ENCODE peak calls at places on chromosome 17, in four cellular contexts. One of them, this sample, is unnamed.

GRCh38 chr17:32894245-32894644 is 17.3 kb upstream of the MYO1D start:
- DNase-seq in WERI-Rb-1: no peak
- DNase-seq in tibial nerve: no peak
- DNase-seq in neural progenitor cell: no peak
- DNase-seq in this sample: no peak

GRCh38 chr17:58120195-58120822 is 27.9 kb upstream of the OR4D1 start:
- DNase-seq in WERI-Rb-1: no peak
- DNase-seq in tibial nerve: no peak
- DNase-seq in neural progenitor cell: peak; percentile 86
- DNase-seq in this sample: peak; percentile 61

GRCh38 chr17:34464812-34465211 is 101.8 kb upstream of the CCL1 start:
- DNase-seq in WERI-Rb-1: no peak
- DNase-seq in tibial nerve: no peak
- DNase-seq in neural progenitor cell: no peak
- DNase-seq in this sample: no peak

GRCh38 chr17:69468211-69468610 is 53.7 kb downstream of the MAP2K6 start:
- DNase-seq in WERI-Rb-1: peak; percentile 55
- DNase-seq in tibial nerve: no peak
- DNase-seq in neural progenitor cell: no peak
- DNase-seq in this sample: no peak

GRCh38 chr17:21194688-21195087 is 19.3 kb downstream of the TMEM11 start:
- DNase-seq in WERI-Rb-1: no peak
- DNase-seq in tibial nerve: no peak
- DNase-seq in neural progenitor cell: no peak
- DNase-seq in this sample: no peak

GRCh38 chr17:71412803-71413202 is 708.0 kb upstream of the SOX9 start:
- DNase-seq in WERI-Rb-1: no peak
- DNase-seq in tibial nerve: no peak
- DNase-seq in neural progenitor cell: no peak
- DNase-seq in this sample: no peak

GRCh38 chr17:68704897-68705296 is 103.7 kb upstream of the FAM20A start:
- DNase-seq in WERI-Rb-1: no peak
- DNase-seq in tibial nerve: no peak
- DNase-seq in neural progenitor cell: no peak
- DNase-seq in this sample: no peak

GRCh38 chr17:68539536-68540469 is 27.6 kb downstream of the PRKAR1A start:
- DNase-seq in WERI-Rb-1: no peak
- DNase-seq in tibial nerve: no peak
- DNase-seq in neural progenitor cell: peak; percentile 24
- DNase-seq in this sample: no peak

GRCh38 chr17:21303441-21304065 is 19.0 kb downstream of the MAP2K3 start:
- DNase-seq in WERI-Rb-1: no peak
- DNase-seq in tibial nerve: no peak
- DNase-seq in neural progenitor cell: no peak
- DNase-seq in this sample: peak; percentile 64

GRCh38 chr17:68777243-68777855 is 176.2 kb upstream of the FAM20A start:
- DNase-seq in WERI-Rb-1: peak; percentile 56
- DNase-seq in tibial nerve: peak; percentile 57
- DNase-seq in neural progenitor cell: peak; percentile 65
- DNase-seq in this sample: peak; percentile 49

GRCh38 chr17:40675905-40676304 is 10.9 kb upstream of the KRT222 start:
- DNase-seq in WERI-Rb-1: no peak
- DNase-seq in tibial nerve: no peak
- DNase-seq in neural progenitor cell: no peak
- DNase-seq in this sample: no peak

GRCh38 chr17:12358477-12358876 is 307.2 kb upstream of the MYOCD start:
- DNase-seq in WERI-Rb-1: no peak
- DNase-seq in tibial nerve: no peak
- DNase-seq in neural progenitor cell: no peak
- DNase-seq in this sample: no peak

GRCh38 chr17:64153565-64153964 is 23.6 kb upstream of the ERN1 start:
- DNase-seq in WERI-Rb-1: no peak
- DNase-seq in tibial nerve: no peak
- DNase-seq in neural progenitor cell: no peak
- DNase-seq in this sample: no peak

GRCh38 chr17:55764610-55765009 is 13.8 kb downstream of the PCTP start:
- DNase-seq in WERI-Rb-1: no peak
- DNase-seq in tibial nerve: no peak
- DNase-seq in neural progenitor cell: no peak
- DNase-seq in this sample: no peak

GRCh38 chr17:39605492-39606433 is 2.0 kb downstream of the NEUROD2 start:
- DNase-seq in WERI-Rb-1: no peak
- DNase-seq in tibial nerve: no peak
- DNase-seq in neural progenitor cell: peak; percentile 79
- DNase-seq in this sample: peak; percentile 84

GRCh38 chr17:64005734-64006167 is 7.6 kb downstream of the PRR29 start:
- DNase-seq in WERI-Rb-1: no peak
- DNase-seq in tibial nerve: no peak
- DNase-seq in neural progenitor cell: no peak
- DNase-seq in this sample: peak; percentile 56

GRCh38 chr17:77273397-77274136 is 132.8 kb downstream of the SEC14L1 start:
- DNase-seq in WERI-Rb-1: no peak
- DNase-seq in tibial nerve: no peak
- DNase-seq in neural progenitor cell: no peak
- DNase-seq in this sample: no peak

GRCh38 chr17:64180089-64180488 is 50.1 kb upstream of the ERN1 start:
- DNase-seq in WERI-Rb-1: no peak
- DNase-seq in tibial nerve: no peak
- DNase-seq in neural progenitor cell: no peak
- DNase-seq in this sample: no peak

GRCh38 chr17:57293077-57293476 is 36.8 kb downstream of the MSI2 start:
- DNase-seq in WERI-Rb-1: no peak
- DNase-seq in tibial nerve: no peak
- DNase-seq in neural progenitor cell: no peak
- DNase-seq in this sample: no peak

GRCh38 chr17:14771543-14771942 is 470.7 kb downstream of the HS3ST3B1 start:
- DNase-seq in WERI-Rb-1: no peak
- DNase-seq in tibial nerve: no peak
- DNase-seq in neural progenitor cell: no peak
- DNase-seq in this sample: no peak

GRCh38 chr17:83109793-83110645 is 30.6 kb downstream of the METRNL start:
- DNase-seq in WERI-Rb-1: no peak
- DNase-seq in tibial nerve: peak; percentile 93
- DNase-seq in neural progenitor cell: no peak
- DNase-seq in this sample: no peak

GRCh38 chr17:83109386-83109785 is 30.0 kb downstream of the METRNL start:
- DNase-seq in WERI-Rb-1: no peak
- DNase-seq in tibial nerve: no peak
- DNase-seq in neural progenitor cell: no peak
- DNase-seq in this sample: no peak

GRCh38 chr17:83111516-83112282 is 32.3 kb downstream of the METRNL start:
- DNase-seq in WERI-Rb-1: no peak
- DNase-seq in tibial nerve: no peak
- DNase-seq in neural progenitor cell: no peak
- DNase-seq in this sample: peak; percentile 62

GRCh38 chr17:83108709-83109108 is 29.3 kb downstream of the METRNL start:
- DNase-seq in WERI-Rb-1: no peak
- DNase-seq in tibial nerve: no peak
- DNase-seq in neural progenitor cell: no peak
- DNase-seq in this sample: no peak

GRCh38 chr17:83110755-83111154 is 31.3 kb downstream of the METRNL start:
- DNase-seq in WERI-Rb-1: no peak
- DNase-seq in tibial nerve: no peak
- DNase-seq in neural progenitor cell: no peak
- DNase-seq in this sample: no peak
- H3K4me3 ChIP-seq in WERI-Rb-1: no peak overlapping the region
- H3K4me3 ChIP-seq in tibial nerve: peak overlapping the region; percentile 11
- H3K4me3 ChIP-seq in neural progenitor cell: no peak overlapping the region
- H3K4me3 ChIP-seq in this sample: no peak overlapping the region

GRCh38 chr17:16073845-16074244 is 74.2 kb downstream of the TTC19 start:
- DNase-seq in WERI-Rb-1: no peak
- DNase-seq in tibial nerve: no peak
- DNase-seq in neural progenitor cell: no peak
- DNase-seq in this sample: no peak

GRCh38 chr17:16072031-16072430 is 72.4 kb downstream of the TTC19 start:
- DNase-seq in WERI-Rb-1: no peak
- DNase-seq in tibial nerve: no peak
- DNase-seq in neural progenitor cell: no peak
- DNase-seq in this sample: no peak

GRCh38 chr17:16080366-16080765 is 80.7 kb downstream of the TTC19 start:
- DNase-seq in WERI-Rb-1: no peak
- DNase-seq in tibial nerve: no peak
- DNase-seq in neural progenitor cell: no peak
- DNase-seq in this sample: no peak

GRCh38 chr17:16075949-16076348 is 76.3 kb downstream of the TTC19 start:
- DNase-seq in WERI-Rb-1: no peak
- DNase-seq in tibial nerve: no peak
- DNase-seq in neural progenitor cell: no peak
- DNase-seq in this sample: no peak

GRCh38 chr17:16074423-16074822 is 74.8 kb downstream of the TTC19 start:
- DNase-seq in WERI-Rb-1: no peak
- DNase-seq in tibial nerve: no peak
- DNase-seq in neural progenitor cell: no peak
- DNase-seq in this sample: no peak
- H3K36me3 ChIP-seq in WERI-Rb-1: peaks cover 80% of the 10 kb centered on the region
- H3K36me3 ChIP-seq in tibial nerve: peaks cover 39% of the 10 kb centered on the region
- H3K36me3 ChIP-seq in neural progenitor cell: peaks cover 15% of the 10 kb centered on the region
- H3K36me3 ChIP-seq in this sample: peaks cover 11% of the 10 kb centered on the region

DNA sequence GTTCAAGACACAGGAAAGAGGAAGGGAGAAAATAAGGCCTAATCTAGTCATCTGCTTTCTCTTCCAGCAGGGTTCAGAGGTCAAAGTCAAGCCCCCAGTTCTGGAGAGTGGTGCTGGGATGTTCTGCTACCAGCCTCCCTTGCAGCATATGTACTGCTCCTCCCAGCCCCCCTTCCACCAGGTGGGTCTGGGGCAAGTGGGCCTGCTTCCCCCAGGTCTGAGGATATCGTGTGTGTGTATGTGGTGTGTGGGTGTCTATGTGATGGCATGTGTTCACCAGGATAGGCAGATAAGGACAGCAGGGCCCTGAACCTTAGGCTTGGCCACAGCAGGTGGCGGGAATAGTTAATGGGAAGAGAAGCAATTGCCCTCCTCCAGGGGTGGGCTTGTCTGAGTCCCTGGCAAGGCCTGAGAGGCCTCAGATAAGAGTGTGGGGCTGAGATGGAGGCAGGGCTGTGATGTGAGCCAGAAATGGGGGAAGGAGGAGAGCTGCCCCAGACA is 21.1 kb downstream of the FOXN1 start:
- DNase-seq in WERI-Rb-1: no peak
- DNase-seq in tibial nerve: no peak
- DNase-seq in neural progenitor cell: no peak
- DNase-seq in this sample: no peak
- H3K4me3 ChIP-seq in WERI-Rb-1: no peak overlapping the region
- H3K4me3 ChIP-seq in tibial nerve: no peak overlapping the region
- H3K4me3 ChIP-seq in neural progenitor cell: no peak overlapping the region
- H3K4me3 ChIP-seq in this sample: no peak overlapping the region

DNA sequence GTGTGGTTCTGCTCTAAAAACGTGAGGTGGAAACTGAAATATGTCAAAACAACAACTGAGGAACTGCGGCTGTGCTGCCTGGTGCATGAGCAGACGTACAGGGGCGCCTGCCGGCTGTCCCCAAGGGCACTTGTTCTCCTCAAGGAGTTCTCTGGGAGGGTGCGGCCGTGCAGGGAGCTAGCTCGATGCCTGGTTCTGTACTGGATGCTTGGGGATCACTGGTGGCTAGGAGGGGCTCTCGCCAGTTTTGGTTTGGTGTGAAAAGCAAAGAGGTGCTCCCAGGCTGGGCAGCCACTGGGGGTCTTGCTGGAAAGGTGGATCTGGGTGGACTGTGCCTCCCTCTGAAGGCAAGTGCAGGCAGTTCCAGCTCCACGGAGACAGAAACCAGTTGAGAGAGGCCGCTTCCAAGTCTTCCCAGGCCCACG is 41.9 kb upstream of the ATP2A3 start:
- DNase-seq in WERI-Rb-1: no peak
- DNase-seq in tibial nerve: no peak
- DNase-seq in neural progenitor cell: no peak
- DNase-seq in this sample: no peak
- H3K36me3 ChIP-seq in WERI-Rb-1: peaks cover 39% of the 10 kb centered on the region
- H3K36me3 ChIP-seq in tibial nerve: peaks cover 25% of the 10 kb centered on the region
- H3K36me3 ChIP-seq in neural progenitor cell: no peaks in the 10 kb centered on the region
- H3K36me3 ChIP-seq in this sample: peaks cover 4% of the 10 kb centered on the region

DNA sequence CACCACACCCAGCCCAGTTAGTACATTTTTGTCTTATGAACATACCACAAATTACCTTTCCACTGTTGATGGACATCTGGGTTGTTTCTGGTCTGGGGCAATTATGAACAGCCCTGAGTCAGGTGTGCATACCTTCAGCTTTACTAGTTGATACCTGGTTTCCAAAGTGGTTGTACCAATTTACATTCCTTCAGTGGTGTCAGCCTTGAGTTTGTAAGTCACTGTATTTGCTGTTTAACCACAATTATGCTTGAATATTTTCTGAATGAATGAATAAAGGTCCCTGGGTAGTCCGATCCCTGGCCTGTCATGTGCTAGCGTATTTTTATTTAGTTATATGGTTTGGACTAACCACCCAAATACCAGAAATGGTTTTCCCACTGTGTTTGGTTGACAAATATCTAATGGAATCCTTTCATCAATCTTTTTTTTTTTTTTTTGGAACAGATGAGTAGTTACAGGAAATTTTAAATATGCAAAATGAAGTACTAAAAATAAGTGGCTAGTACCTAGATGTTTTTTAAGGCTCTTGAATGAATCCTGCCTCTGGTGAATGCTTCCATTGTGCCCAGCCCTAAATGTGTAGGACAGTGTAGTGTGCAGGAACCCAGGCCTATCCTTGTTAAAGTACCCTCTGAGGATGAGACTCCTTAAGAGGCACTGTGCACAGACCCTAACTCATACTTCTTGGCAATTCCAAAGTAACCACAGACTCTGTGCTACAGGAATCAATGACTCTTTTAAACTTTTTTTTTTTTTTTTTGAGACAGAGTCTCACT is 3.7 kb downstream of the DUSP14 start:
- DNase-seq in WERI-Rb-1: no peak
- DNase-seq in tibial nerve: no peak
- DNase-seq in neural progenitor cell: no peak
- DNase-seq in this sample: no peak
- H3K4me3 ChIP-seq in WERI-Rb-1: no peak overlapping the region
- H3K4me3 ChIP-seq in tibial nerve: no peak overlapping the region
- H3K4me3 ChIP-seq in neural progenitor cell: no peak overlapping the region
- H3K4me3 ChIP-seq in this sample: no peak overlapping the region

DNA sequence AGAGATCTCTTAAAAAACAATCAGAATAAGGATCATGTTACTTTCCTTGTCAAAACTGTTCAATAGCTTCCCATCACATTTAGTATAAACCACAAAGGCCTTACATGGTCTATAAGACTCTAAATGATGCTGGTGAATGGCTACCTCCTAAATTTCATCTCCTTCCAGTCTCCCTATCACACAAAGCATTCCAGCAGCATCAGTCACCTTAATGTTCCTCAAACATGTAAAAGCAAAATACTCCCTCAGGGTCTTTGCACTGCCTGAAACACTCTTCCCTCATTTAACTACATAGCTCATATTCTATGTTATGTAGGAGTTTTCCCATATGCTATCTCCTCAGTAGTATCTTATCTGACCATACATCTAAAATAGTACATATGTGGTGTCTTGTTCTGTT is 53.5 kb upstream of the INTS2 start:
- DNase-seq in WERI-Rb-1: no peak
- DNase-seq in tibial nerve: no peak
- DNase-seq in neural progenitor cell: no peak
- DNase-seq in this sample: no peak
- H3K36me3 ChIP-seq in WERI-Rb-1: peaks cover 100% of the 10 kb centered on the region
- H3K36me3 ChIP-seq in tibial nerve: no peaks in the 10 kb centered on the region
- H3K36me3 ChIP-seq in neural progenitor cell: peaks cover 59% of the 10 kb centered on the region
- H3K36me3 ChIP-seq in this sample: peaks cover 12% of the 10 kb centered on the region

This sample was measured in H7.